ENCODE peak calls at places on chromosomes 1 and 21, in nine cellular contexts. H is A549, S is heart left ventricle, F is uterus, V is body of pancreas, M is stomach, E is HCT116, K is K562, N is ovary. C is an unnamed sample.

GRCh38 chr1:18419123-18419844 is 61.4 kb upstream of the KLHDC7A start:
- DNase-seq in S (no peak), E (no peak), F (no peak), H (no peak), V (no peak), N (no peak), K (no peak), M (no peak), C (no peak)

GRCh38 chr1:45730075-45730779 is 20.2 kb downstream of the IPP start:
- DNase-seq in S (no peak), K (no peak), E (no peak), N (no peak), V (no peak), F (no peak), H (no peak), M (no peak), C (no peak)

GRCh38 chr1:31415658-31416057 is 2.6 kb downstream of the SERINC2 start:
- DNase-seq in H (no peak), M (no peak), E (no peak), S (no peak), K (no peak), F (no peak), N (no peak), V (no peak), C (no peak)

GRCh38 chr1:150142083-150142482 is 7.6 kb upstream of the PLEKHO1 start:
- DNase-seq in E (no peak), K (no peak), F (no peak), M (no peak), V (no peak), S (no peak), H (no peak), N (no peak), C (no peak)

GRCh38 chr1:119971710-119972570 is 75.6 kb upstream of the ADAM30 start:
- DNase-seq in K (no peak), H (no peak), F (no peak), M (no peak), S (no peak), E (no peak), N (no peak), V (no peak), C (no peak)

GRCh38 chr1:47478090-47478489 is 40.2 kb downstream of the FOXD2 start:
- DNase-seq in F (no peak), K (no peak), E (no peak), M (peak; percentile 79), N (no peak), H (peak; percentile 85), V (peak; percentile 65), S (no peak), C (peak; percentile 89)

GRCh38 chr21:42563261-42564045 is 49.8 kb downstream of the SLC37A1 start:
- DNase-seq in K (peak; percentile 50), H (no peak), N (no peak), M (peak; percentile 23), S (peak; percentile 4), V (peak; percentile 7), E (no peak), F (peak; percentile 8), C (peak; percentile 37)

GRCh38 chr1:147242449-147243227 is at the start of gene CHD1L:
- DNase-seq in H (peak; percentile 96), F (peak; percentile 95), M (peak; percentile 98), K (peak; percentile 93), S (peak; percentile 97), E (peak; percentile 90), N (peak; percentile 91), V (peak; percentile 96), C (peak; percentile 99)

GRCh38 chr1:228143480-228144212 is 3.6 kb downstream of the GUK1 start:
- DNase-seq in F (no peak), V (no peak), E (no peak), K (no peak), N (no peak), H (no peak), S (peak; percentile 28), M (no peak), C (no peak)

GRCh38 chr1:228141871-228142615 is 2.0 kb downstream of the GUK1 start:
- DNase-seq in M (peak; percentile 22), S (peak; percentile 33), E (no peak), F (peak; percentile 17), K (no peak), N (no peak), V (no peak), H (no peak), C (peak; percentile 85)

GRCh38 chr1:228141082-228141870 is 1.2 kb downstream of the GUK1 start:
- DNase-seq in M (peak; percentile 78), N (peak; percentile 49), E (no peak), F (peak; percentile 51), V (peak; percentile 75), S (peak; percentile 85), H (no peak), K (no peak), C (peak; percentile 91)

GRCh38 chr1:228144213-228145049 is 4.4 kb downstream of the GUK1 start:
- DNase-seq in K (peak; percentile 64), V (no peak), E (no peak), S (no peak), M (peak; percentile 24), N (no peak), F (no peak), H (no peak), C (no peak)

DNA sequence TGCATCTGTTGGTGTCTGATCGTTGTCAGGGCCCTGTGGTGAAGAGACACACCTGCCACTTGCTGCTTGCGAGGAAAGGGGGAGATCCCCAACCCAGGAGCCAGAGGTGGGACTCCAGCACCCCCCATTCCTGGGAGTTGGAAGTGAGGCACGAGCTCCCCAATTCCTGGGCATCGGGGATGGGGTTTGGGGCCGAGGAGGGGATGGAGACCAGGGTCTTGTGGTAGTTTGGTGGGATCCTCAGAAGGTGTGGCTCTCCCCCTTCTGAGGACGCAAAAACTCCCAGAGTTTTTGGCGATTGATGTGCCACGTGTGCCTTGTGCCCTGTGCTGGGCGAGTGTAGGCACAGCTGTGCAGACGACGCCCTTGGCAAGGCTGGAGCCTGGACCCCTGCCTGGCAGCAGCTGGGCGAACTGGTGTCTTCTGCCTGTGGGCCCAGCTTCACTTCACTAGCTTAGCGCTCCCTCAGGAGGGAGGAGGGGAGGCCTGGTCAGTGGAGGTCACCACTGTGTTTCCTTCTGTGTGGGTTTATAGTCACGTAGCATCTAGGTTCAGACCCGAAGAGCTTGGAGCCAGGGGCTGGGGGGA is 2.6 kb downstream of the GUK1 start:
- DNase-seq in V (no peak), N (no peak), M (peak; percentile 24), K (no peak), E (no peak), F (no peak), H (no peak), S (no peak), C (no peak)
- TF ChIP-seq POLR2A in V (no peak), N (no peak), M (no peak), K (no peak), E (no peak), F (no peak), H (no peak), S (no peak), C (no peak)

GRCh38 chr1:192905049-192905448 is 96.2 kb downstream of the RGS2 start:
- DNase-seq in V (no peak), N (no peak), H (no peak), K (no peak), M (no peak), E (no peak), S (no peak), F (no peak), C (no peak)
- H3K4me3 ChIP-seq in V (no peak overlapping the region), N (no peak overlapping the region), H (no peak overlapping the region), K (no peak overlapping the region), M (no peak overlapping the region), E (no peak overlapping the region), S (no peak overlapping the region), F (peak overlapping the region; percentile 3), C (no peak overlapping the region)

GRCh38 chr1:56910441-56910985 is 55.3 kb downstream of the C8B start:
- DNase-seq in V (peak; percentile 59), M (peak; percentile 71), N (no peak), E (no peak), S (peak; percentile 45), H (no peak), K (no peak), F (no peak), C (peak; percentile 14)

GRCh38 chr1:56911098-56911497 is 54.7 kb downstream of the C8B start:
- DNase-seq in E (no peak), M (no peak), N (no peak), F (no peak), V (no peak), H (no peak), S (no peak), K (no peak), C (no peak)

GRCh38 chr1:56912325-56912724 is 53.5 kb downstream of the C8B start:
- DNase-seq in K (no peak), V (no peak), H (no peak), F (no peak), E (no peak), M (no peak), S (no peak), N (no peak), C (no peak)

GRCh38 chr1:56908619-56909340 is 54.2 kb downstream of the C8A start:
- DNase-seq in K (no peak), F (no peak), V (no peak), S (no peak), H (no peak), N (no peak), E (no peak), M (no peak), C (no peak)

DNA sequence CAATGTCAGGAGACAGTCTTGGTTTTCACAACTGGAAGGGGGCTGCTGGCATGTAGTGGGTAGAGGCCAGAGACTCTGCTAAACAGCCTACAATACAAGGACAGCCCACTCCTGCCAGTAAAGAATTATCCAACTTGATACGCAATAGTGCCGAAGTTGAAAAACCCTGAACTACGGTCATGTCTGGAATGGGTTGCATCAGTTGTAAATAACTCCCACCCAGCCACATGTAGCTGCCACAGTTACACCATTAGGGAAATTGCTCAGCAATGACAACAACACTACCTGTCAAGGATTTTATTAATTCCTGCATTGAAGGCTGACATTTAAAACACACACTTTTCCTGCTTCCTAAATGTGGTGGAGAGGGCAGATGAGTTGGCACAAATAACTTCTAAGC is 54.3 kb downstream of the C8B start:
- DNase-seq in H (no peak), S (no peak), E (no peak), M (no peak), K (no peak), V (no peak), F (no peak), N (no peak), C (no peak)
- TF ChIP-seq POLR2A in H (no peak), S (no peak), E (no peak), M (no peak), K (no peak), V (no peak), F (no peak), N (no peak), C (no peak)

GRCh38 chr1:217136895-217137205 is 413.6 kb upstream of the ESRRG start:
- DNase-seq in V (no peak), F (no peak), S (no peak), H (no peak), M (no peak), N (no peak), K (no peak), E (no peak), C (no peak)

GRCh38 chr1:217134857-217135568 is 411.8 kb upstream of the ESRRG start:
- DNase-seq in E (no peak), S (peak; percentile 36), M (no peak), V (peak; percentile 16), K (no peak), F (no peak), H (peak; percentile 14), N (no peak), C (peak; percentile 82)

GRCh38 chr1:217137210-217137871 is 414.1 kb upstream of the ESRRG start:
- DNase-seq in F (no peak), S (no peak), M (no peak), E (no peak), N (no peak), K (no peak), V (peak; percentile 42), H (no peak), C (no peak)

GRCh38 chr1:217135569-217135915 is 412.3 kb upstream of the ESRRG start:
- DNase-seq in E (no peak), H (no peak), F (no peak), N (no peak), K (no peak), M (no peak), S (peak; percentile 42), V (no peak), C (no peak)

GRCh38 chr1:217135987-217136894 is 413.0 kb upstream of the ESRRG start:
- DNase-seq in M (no peak), K (no peak), E (no peak), V (no peak), N (no peak), H (no peak), F (no peak), S (no peak), C (no peak)
- H3K4me3 ChIP-seq in M (peak overlapping the region; percentile 51), K (no peak overlapping the region), E (no peak overlapping the region), V (no peak overlapping the region), N (no peak overlapping the region), H (peak overlapping the region; percentile 40), F (no peak overlapping the region), S (peak overlapping the region; percentile 45), C (no peak overlapping the region)